ENCODE peak calls at places on chromosomes 5 and 9, in seven cellular contexts. One of them, this sample, is unnamed.

GRCh38 chr9:36286388-36286787 is 28.1 kb upstream of the GNE start:
- DNase-seq in uterus: no peak
- DNase-seq in frontal cortex: no peak
- DNase-seq in GM12891: no peak
- DNase-seq in skeletal muscle cell: no peak
- DNase-seq in GM23248: no peak
- DNase-seq in left ventricle myocardium superior: no peak
- DNase-seq in this sample: no peak

GRCh38 chr9:81608289-81608657 is 81.1 kb downstream of the TLE1 start:
- DNase-seq in uterus: no peak
- DNase-seq in frontal cortex: no peak
- DNase-seq in GM12891: no peak
- DNase-seq in skeletal muscle cell: no peak
- DNase-seq in GM23248: no peak
- DNase-seq in left ventricle myocardium superior: no peak
- DNase-seq in this sample: no peak

GRCh38 chr5:103546858-103547257 is 15.7 kb downstream of the NUDT12 start:
- DNase-seq in uterus: no peak
- DNase-seq in frontal cortex: no peak
- DNase-seq in GM12891: no peak
- DNase-seq in skeletal muscle cell: no peak
- DNase-seq in GM23248: no peak
- DNase-seq in left ventricle myocardium superior: no peak
- DNase-seq in this sample: no peak

GRCh38 chr5:99104538-99105132 is 175.8 kb upstream of the CHD1 start:
- DNase-seq in uterus: no peak
- DNase-seq in frontal cortex: peak; percentile 4
- DNase-seq in GM12891: no peak
- DNase-seq in skeletal muscle cell: peak; percentile 4
- DNase-seq in GM23248: peak; percentile 67
- DNase-seq in left ventricle myocardium superior: no peak
- DNase-seq in this sample: no peak

GRCh38 chr5:95892784-95893354 is 68.8 kb downstream of the ELL2 start:
- DNase-seq in uterus: no peak
- DNase-seq in frontal cortex: no peak
- DNase-seq in GM12891: no peak
- DNase-seq in skeletal muscle cell: no peak
- DNase-seq in GM23248: peak; percentile 65
- DNase-seq in left ventricle myocardium superior: no peak
- DNase-seq in this sample: no peak

GRCh38 chr5:178986326-178986960 is 8.7 kb downstream of the GRM6 start:
- DNase-seq in uterus: no peak
- DNase-seq in frontal cortex: no peak
- DNase-seq in GM12891: no peak
- DNase-seq in skeletal muscle cell: no peak
- DNase-seq in GM23248: no peak
- DNase-seq in left ventricle myocardium superior: no peak
- DNase-seq in this sample: no peak

GRCh38 chr5:77095189-77095588 is 8.1 kb upstream of the ZBED3 start:
- DNase-seq in uterus: no peak
- DNase-seq in frontal cortex: no peak
- DNase-seq in GM12891: no peak
- DNase-seq in skeletal muscle cell: no peak
- DNase-seq in GM23248: no peak
- DNase-seq in left ventricle myocardium superior: no peak
- DNase-seq in this sample: no peak

GRCh38 chr9:72044095-72044494 is 16.3 kb downstream of the C9orf57 start:
- DNase-seq in uterus: no peak
- DNase-seq in frontal cortex: no peak
- DNase-seq in GM12891: no peak
- DNase-seq in skeletal muscle cell: no peak
- DNase-seq in GM23248: no peak
- DNase-seq in left ventricle myocardium superior: no peak
- DNase-seq in this sample: no peak

GRCh38 chr5:170393958-170394357 is 4.8 kb upstream of the KCNMB1 start:
- DNase-seq in uterus: no peak
- DNase-seq in frontal cortex: no peak
- DNase-seq in GM12891: no peak
- DNase-seq in skeletal muscle cell: no peak
- DNase-seq in GM23248: no peak
- DNase-seq in left ventricle myocardium superior: no peak
- DNase-seq in this sample: no peak

GRCh38 chr9:105901514-105902109 is 207.3 kb downstream of the TMEM38B start:
- DNase-seq in uterus: no peak
- DNase-seq in frontal cortex: peak; percentile 39
- DNase-seq in GM12891: peak; percentile 31
- DNase-seq in skeletal muscle cell: peak; percentile 7
- DNase-seq in GM23248: peak; percentile 19
- DNase-seq in left ventricle myocardium superior: peak; percentile 56
- DNase-seq in this sample: no peak

GRCh38 chr5:165714594-165714993 is 2209.2 kb downstream of the MAT2B start:
- DNase-seq in uterus: no peak
- DNase-seq in frontal cortex: no peak
- DNase-seq in GM12891: no peak
- DNase-seq in skeletal muscle cell: no peak
- DNase-seq in GM23248: no peak
- DNase-seq in left ventricle myocardium superior: no peak
- DNase-seq in this sample: no peak